ENCODE peak calls at places on chromosomes 7 and 10, in five cellular contexts. V is activated CD8-positive, alpha-beta memory T cell treated with anti-CD3 and anti-CD28 coated beads for 48 hours; S is BE2C; J is Ammon's horn; X is ACHN. W is an unnamed sample.

GRCh38 chr7:106284516-106285050 is at the start of gene NAMPT:
- DNase-seq in J (peak; percentile 30), X (peak; percentile 59), V (peak; percentile 38), S (peak; percentile 56), W (peak; percentile 60)

GRCh38 chr7:33075818-33076483 is 13.4 kb upstream of the NT5C3A start:
- DNase-seq in S (no peak), X (no peak), J (no peak), V (no peak), W (no peak)

GRCh38 chr7:41029072-41029492 is 673.8 kb downstream of the INHBA start:
- DNase-seq in S (no peak), J (no peak), V (no peak), X (peak; percentile 94), W (no peak)

GRCh38 chr10:6187278-6187677 is 15.5 kb upstream of the PFKFB3 start:
- DNase-seq in X (no peak), J (no peak), V (no peak), S (no peak), W (no peak)

GRCh38 chr10:35735412-35735811 is 93.3 kb upstream of the FZD8 start:
- DNase-seq in J (no peak), S (no peak), X (no peak), V (no peak), W (no peak)

GRCh38 chr10:64859911-64860310 is 1338.7 kb downstream of the REEP3 start:
- DNase-seq in V (no peak), S (no peak), J (no peak), X (no peak), W (no peak)

GRCh38 chr7:98051118-98051744 is 55.4 kb upstream of the LMTK2 start:
- DNase-seq in X (no peak), J (no peak), S (no peak), V (peak; percentile 17), W (peak; percentile 60)

GRCh38 chr10:117596666-117597065 is 54.1 kb downstream of the EMX2 start:
- DNase-seq in S (no peak), V (no peak), J (no peak), X (no peak), W (no peak)

GRCh38 chr10:132401396-132402168 is 4.6 kb downstream of the PWWP2B start:
- DNase-seq in V (no peak), X (no peak), S (no peak), J (no peak), W (peak; percentile 88)

GRCh38 chr7:29146888-29147609 is 712 bp upstream of the CPVL start:
- DNase-seq in V (no peak), S (no peak), X (no peak), J (no peak), W (peak; percentile 34)

GRCh38 chr7:2719007-2719406 is 31.0 kb downstream of the AMZ1 start:
- DNase-seq in V (no peak), S (peak; percentile 62), J (no peak), X (peak; percentile 52), W (peak; percentile 49)

GRCh38 chr7:101736077-101736476 is 81.3 kb upstream of the CUX1 start:
- DNase-seq in V (no peak), S (no peak), X (no peak), J (no peak), W (no peak)

GRCh38 chr7:44073664-44074348 is 8.4 kb upstream of the PGAM2 start:
- DNase-seq in S (peak; percentile 82), V (peak; percentile 43), J (peak; percentile 88), X (no peak), W (peak; percentile 89)

GRCh38 chr10:66218981-66219587 is 706.8 kb upstream of the LRRTM3 start:
- DNase-seq in S (no peak), V (no peak), J (no peak), X (no peak), W (no peak)

GRCh38 chr7:74718336-74718735 is 55.5 kb upstream of the NCF1 start:
- DNase-seq in V (no peak), J (no peak), S (no peak), X (no peak), W (no peak)

GRCh38 chr7:27199820-27200760 is at the start of gene HOXA13:
- DNase-seq in X (peak; percentile 84), V (no peak), S (peak; percentile 83), J (no peak), W (peak; percentile 89)

GRCh38 chr7:108863221-108863848 is 293.7 kb downstream of the DNAJB9 start:
- DNase-seq in V (no peak), J (no peak), S (no peak), X (no peak), W (peak; percentile 35)